ENCODE peak calls at places on chromosome 7, in six cellular contexts. N, B, H, X, G and I are unnamed samples.

GRCh38 chr7:123845823-123846216 is 851 bp downstream of the HYAL4 start:
- DNase-seq in X (no peak), G (no peak), H (no peak), N (no peak), B (no peak), I (no peak)

GRCh38 chr7:32275216-32275979 is 205.2 kb upstream of the PDE1C start:
- DNase-seq in B (no peak), H (no peak), N (no peak), G (no peak), X (no peak), I (no peak)

GRCh38 chr7:159013825-159014289 is 130.8 kb downstream of the VIPR2 start:
- DNase-seq in N (no peak), X (no peak), B (no peak), H (no peak), G (no peak), I (no peak)

GRCh38 chr7:121890833-121891232 is 17.9 kb downstream of the PTPRZ1 start:
- DNase-seq in G (no peak), N (no peak), B (no peak), X (no peak), H (no peak), I (no peak)

GRCh38 chr7:83579740-83580139 is 69.2 kb downstream of the SEMA3E start:
- DNase-seq in N (no peak), G (no peak), H (no peak), B (no peak), X (no peak), I (no peak)

GRCh38 chr7:128215739-128216138 is 25.3 kb upstream of the LEP start:
- DNase-seq in N (no peak), H (no peak), B (no peak), X (no peak), G (no peak), I (no peak)

GRCh38 chr7:28903779-28904538 is 54.2 kb downstream of the TRIL start:
- DNase-seq in H (no peak), X (no peak), G (no peak), B (no peak), N (no peak), I (no peak)

GRCh38 chr7:151793531-151793935 is 83.4 kb downstream of the PRKAG2 start:
- DNase-seq in H (peak), N (peak), X (peak), G (no peak), B (no peak), I (no peak)

GRCh38 chr7:137903382-137904169 is 56.8 kb upstream of the DGKI start:
- DNase-seq in X (no peak), N (peak), B (peak), G (peak), H (peak), I (peak)

GRCh38 chr7:157299613-157300405 is 37.0 kb upstream of the DNAJB6 start:
- DNase-seq in G (no peak), H (no peak), X (peak), B (no peak), N (peak), I (peak)

GRCh38 chr7:47470567-47471357 is 111.1 kb downstream of the TNS3 start:
- DNase-seq in X (no peak), G (no peak), N (no peak), H (peak), B (peak), I (no peak)

GRCh38 chr7:107171496-107171895 is 2.7 kb downstream of the HBP1 start:
- DNase-seq in B (no peak), X (no peak), H (no peak), N (no peak), G (no peak), I (no peak)

GRCh38 chr7:139651308-139651707 is 126.5 kb downstream of the HIPK2 start:
- DNase-seq in N (no peak), X (no peak), H (no peak), B (no peak), G (no peak), I (peak)

GRCh38 chr7:66754541-66754940 is 14.0 kb downstream of the RABGEF1 start:
- DNase-seq in N (no peak), H (no peak), X (no peak), B (no peak), G (no peak), I (no peak)

GRCh38 chr7:1021366-1021765 is 23.0 kb upstream of the GPR146 start:
- DNase-seq in X (no peak), N (no peak), G (no peak), B (no peak), H (no peak), I (no peak)

GRCh38 chr7:12713625-12714435 is 26.4 kb downstream of the ARL4A start:
- DNase-seq in B (no peak), X (no peak), G (no peak), N (no peak), H (no peak), I (no peak)

GRCh38 chr7:157499835-157500153 is 163.0 kb downstream of the DNAJB6 start:
- DNase-seq in N (peak), X (no peak), H (no peak), B (peak), G (no peak), I (no peak)

GRCh38 chr7:31487071-31487470 is 26.8 kb upstream of the ITPRID1 start:
- DNase-seq in G (no peak), X (no peak), H (no peak), N (no peak), B (no peak), I (no peak)

GRCh38 chr7:82605247-82605864 is 161.8 kb upstream of the CACNA2D1 start:
- DNase-seq in X (no peak), N (no peak), B (no peak), H (no peak), G (peak), I (no peak)

GRCh38 chr7:138127996-138128395 is 51.7 kb downstream of the AKR1D1 start:
- DNase-seq in B (no peak), H (no peak), G (no peak), X (no peak), N (no peak), I (no peak)

GRCh38 chr7:83439021-83439420 is 209.9 kb downstream of the SEMA3E start:
- DNase-seq in G (no peak), N (no peak), H (no peak), B (no peak), X (no peak), I (no peak)

GRCh38 chr7:88344956-88345832 is 38.5 kb upstream of the STEAP4 start:
- DNase-seq in B (peak), H (peak), N (no peak), G (peak), X (peak), I (no peak)

GRCh38 chr7:47678641-47679380 is 96.9 kb upstream of the TNS3 start:
- DNase-seq in G (no peak), X (no peak), B (no peak), N (no peak), H (no peak), I (no peak)

GRCh38 chr7:16420649-16421332 is 547 bp downstream of the CRPPA start:
- DNase-seq in N (peak), H (peak), X (peak), B (peak), G (peak), I (peak)
- TF ChIP-seq POLR2A in N (no peak), H (peak), X (peak), B (peak), G (peak), I (peak)

GRCh38 chr7:44068054-44068453 is 2.7 kb upstream of the PGAM2 start:
- DNase-seq in G (no peak), N (no peak), X (no peak), H (no peak), B (no peak), I (no peak)
- TF ChIP-seq POLR2A in G (no peak), N (no peak), X (no peak), H (no peak), B (no peak), I (peak)

GRCh38 chr7:89554209-89554608 is 600.1 kb upstream of the STEAP1 start:
- DNase-seq in X (no peak), B (no peak), N (no peak), H (no peak), G (no peak), I (no peak)
- TF ChIP-seq POLR2A in X (no peak), B (no peak), N (no peak), H (no peak), G (no peak), I (no peak)

GRCh38 chr7:4745971-4746919 is 29.2 kb upstream of the AP5Z1 start:
- DNase-seq in H (no peak), G (peak), X (no peak), N (no peak), B (no peak), I (peak)
- TF ChIP-seq POLR2A in H (no peak), G (no peak), X (peak), N (no peak), B (no peak), I (no peak)

GRCh38 chr7:118602090-118602489 is 377.6 kb downstream of the ANKRD7 start:
- DNase-seq in B (no peak), X (no peak), G (no peak), N (no peak), H (no peak), I (no peak)

GRCh38 chr7:118609207-118609606 is 384.7 kb downstream of the ANKRD7 start:
- DNase-seq in B (no peak), N (no peak), H (no peak), X (peak), G (no peak), I (no peak)

GRCh38 chr7:118606632-118607031 is 382.1 kb downstream of the ANKRD7 start:
- DNase-seq in B (no peak), H (no peak), N (no peak), G (no peak), X (no peak), I (no peak)
- TF ChIP-seq POLR2A in B (no peak), H (no peak), N (no peak), G (no peak), X (no peak), I (no peak)

DNA sequence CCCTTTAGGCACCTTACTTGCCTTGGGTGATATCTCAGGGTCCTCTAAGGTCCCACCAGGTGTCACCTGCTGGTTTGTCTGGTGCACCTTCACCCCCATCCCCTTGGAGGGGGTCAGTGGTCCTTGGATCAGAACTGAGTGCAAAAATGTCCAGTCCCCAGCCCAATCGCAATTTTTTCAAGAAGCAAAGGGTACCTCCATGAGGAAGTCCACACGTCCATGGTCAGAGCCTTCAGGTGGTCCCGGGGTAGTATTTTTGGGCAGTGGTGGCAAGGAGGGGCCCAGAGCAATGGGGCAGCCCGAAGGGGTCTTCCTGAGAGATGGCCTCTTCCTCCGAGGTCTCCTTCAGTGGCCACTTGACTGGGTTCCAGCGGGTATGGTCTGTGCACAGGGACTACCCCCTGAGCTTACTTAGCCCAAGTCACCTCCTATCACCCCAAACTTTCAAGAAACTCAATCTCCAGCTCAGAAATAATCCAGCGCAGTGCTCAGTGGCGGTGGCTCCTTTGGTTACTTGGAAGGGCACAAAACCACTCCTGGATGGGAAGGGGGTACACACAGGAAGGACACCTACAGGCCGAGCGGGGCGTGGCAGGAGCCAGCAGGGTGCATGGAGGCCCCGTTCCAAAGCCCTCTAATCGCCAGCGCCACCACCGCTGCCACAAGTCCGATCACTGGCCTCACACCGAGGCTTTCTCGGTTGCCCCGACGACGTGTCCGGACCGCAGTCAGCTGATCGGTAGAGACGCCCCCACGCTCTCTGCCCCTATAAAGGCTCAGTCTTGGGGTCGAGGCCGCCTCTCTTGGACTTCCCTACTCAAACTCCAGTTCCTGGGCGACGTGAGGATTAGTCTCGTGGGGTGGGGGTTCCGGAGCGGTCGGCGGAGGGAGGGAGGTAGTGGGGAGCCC is 4.5 kb downstream of the SAP25 start:
- DNase-seq in H (peak), B (peak), X (peak), G (peak), N (peak), I (no peak)
- TF ChIP-seq POLR2A in H (peak), B (peak), X (no peak), G (peak), N (no peak), I (no peak)

DNA sequence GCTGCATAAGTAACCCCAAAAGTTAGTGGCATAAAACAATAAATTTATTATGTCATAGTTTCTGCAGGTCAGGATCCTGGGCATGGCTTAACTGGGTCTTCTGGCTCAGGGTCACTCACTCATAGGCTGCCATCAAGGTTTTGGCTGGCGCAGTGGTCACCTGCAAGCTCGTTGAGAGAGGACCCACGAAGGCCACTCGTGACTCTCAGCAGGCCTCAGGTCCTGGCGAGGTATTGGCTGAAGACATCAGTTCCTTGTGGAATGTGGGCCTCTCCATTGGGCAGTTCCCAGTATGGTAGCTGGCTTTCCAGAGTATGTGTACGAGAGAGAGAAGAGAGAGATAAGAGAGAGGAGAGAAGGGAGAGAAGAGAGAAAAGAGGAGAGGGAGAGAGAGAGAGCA is 138.3 kb upstream of the KLF14 start:
- DNase-seq in H (no peak), X (no peak), N (no peak), B (no peak), G (no peak), I (no peak)
- TF ChIP-seq POLR2A in H (no peak), X (no peak), N (no peak), B (no peak), G (no peak), I (no peak)

GRCh38 chr7:129828989-129829676 is 123.6 kb downstream of the UBE2H start:
- DNase-seq in B (no peak), N (no peak), X (no peak), H (no peak), G (peak), I (no peak)
- TF ChIP-seq POLR2A in B (no peak), N (no peak), X (no peak), H (no peak), G (no peak), I (no peak)